ENCODE peak calls at places on chromosome 10, in ten cellular contexts. B is A549, S is T follicular helper cell, D is mesenteric fat pad, Y is AG10803, V is NCI-H2171, G is uterus, U is endothelial cell, I is nephron progenitor cell, W is C1 segment of cervical spinal cord. N is an unnamed sample.

GRCh38 chr10:101851411-101852116 is 8.0 kb upstream of the KCNIP2 start:
- DNase-seq in B (no peak), S (no peak), D (peak), Y (peak), V (no peak), G (no peak), U (no peak), I (no peak), W (no peak), N (peak)

GRCh38 chr10:75472685-75473084 is 41.3 kb downstream of the LRMDA start:
- DNase-seq in B (no peak), S (no peak), D (no peak), Y (no peak), V (no peak), G (no peak), U (no peak), I (no peak), W (no peak), N (no peak)

GRCh38 chr10:61837748-61838055 is 63.8 kb upstream of the ARID5B start:
- DNase-seq in B (peak), S (no peak), D (no peak), Y (no peak), V (no peak), G (no peak), U (no peak), I (no peak), W (no peak), N (no peak)

GRCh38 chr10:8306685-8307364 is 252.3 kb downstream of the GATA3 start:
- DNase-seq in B (no peak), S (no peak), D (no peak), Y (no peak), V (no peak), G (no peak), U (no peak), I (no peak), W (no peak), N (peak)

GRCh38 chr10:101682172-101682825 is 12.7 kb downstream of the FBXW4 start:
- DNase-seq in B (no peak), S (no peak), D (no peak), Y (no peak), V (no peak), G (no peak), U (no peak), I (no peak), W (no peak), N (no peak)

GRCh38 chr10:113293167-113293566 is 259.7 kb upstream of the HABP2 start:
- DNase-seq in B (no peak), S (no peak), D (no peak), Y (no peak), V (no peak), G (no peak), U (no peak), I (no peak), W (no peak), N (no peak)

GRCh38 chr10:46540412-46541016 is 15.9 kb downstream of the GPRIN2 start:
- DNase-seq in B (peak), S (no peak), D (no peak), Y (no peak), V (no peak), G (peak), U (no peak), I (peak), W (no peak), N (no peak)

GRCh38 chr10:105950410-105950809 is 1214.1 kb downstream of the SORCS1 start:
- DNase-seq in B (peak), S (no peak), D (no peak), Y (peak), V (no peak), G (no peak), U (peak), I (peak), W (peak), N (peak)

GRCh38 chr10:108904163-108904878 is 1019.0 kb downstream of the XPNPEP1 start:
- DNase-seq in B (no peak), S (no peak), D (no peak), Y (peak), V (no peak), G (no peak), U (no peak), I (no peak), W (no peak), N (peak)

GRCh38 chr10:102117391-102118159 is 2.6 kb downstream of the LDB1 start:
- DNase-seq in B (no peak), S (peak), D (peak), Y (peak), V (peak), G (peak), U (peak), I (peak), W (peak), N (peak)

GRCh38 chr10:108662975-108663374 is 1260.3 kb downstream of the XPNPEP1 start:
- DNase-seq in B (no peak), S (no peak), D (no peak), Y (no peak), V (no peak), G (no peak), U (no peak), I (no peak), W (no peak), N (no peak)

GRCh38 chr10:95480102-95480900 is 80.9 kb downstream of the SORBS1 start:
- DNase-seq in B (no peak), S (no peak), D (no peak), Y (peak), V (no peak), G (peak), U (peak), I (no peak), W (no peak), N (no peak)

GRCh38 chr10:69438531-69439349 is 12.5 kb upstream of the TSPAN15 start:
- DNase-seq in B (peak), S (no peak), D (no peak), Y (peak), V (no peak), G (no peak), U (no peak), I (no peak), W (no peak), N (peak)

GRCh38 chr10:16996530-16996964 is 133.1 kb downstream of the CUBN start:
- DNase-seq in B (no peak), S (no peak), D (no peak), Y (peak), V (no peak), G (no peak), U (no peak), I (no peak), W (no peak), N (peak)

GRCh38 chr10:107476408-107476807 is 311.9 kb upstream of the SORCS1 start:
- DNase-seq in B (no peak), S (no peak), D (no peak), Y (no peak), V (no peak), G (no peak), U (no peak), I (no peak), W (no peak), N (no peak)

GRCh38 chr10:99431190-99431549 is 746 bp upstream of the GOT1 start:
- DNase-seq in B (peak), S (no peak), D (no peak), Y (peak), V (no peak), G (peak), U (peak), I (peak), W (peak), N (peak)

GRCh38 chr10:20614911-20615310 is 282.2 kb downstream of the NEBL start:
- DNase-seq in B (no peak), S (no peak), D (no peak), Y (no peak), V (no peak), G (no peak), U (no peak), I (no peak), W (no peak), N (no peak)

GRCh38 chr10:88920198-88920597 is 32.4 kb downstream of the ACTA2 start:
- DNase-seq in B (no peak), S (no peak), D (no peak), Y (peak), V (no peak), G (no peak), U (no peak), I (no peak), W (no peak), N (peak)